ENCODE peak calls at places on chromosomes 2 and 18, in six cellular contexts. S, K, F, X, D and N are unnamed samples.

GRCh38 chr2:151238527-151239487 is 22.9 kb downstream of the RBM43 start:
- DNase-seq in S (no peak), K (no peak), F (peak), X (peak), D (peak), N (no peak)

GRCh38 chr18:42338683-42339082 is 383.6 kb downstream of the PIK3C3 start:
- DNase-seq in S (no peak), K (no peak), F (no peak), X (no peak), D (no peak), N (no peak)

GRCh38 chr18:8260319-8260718 is 348.9 kb upstream of the RAB12 start:
- DNase-seq in S (no peak), K (no peak), F (no peak), X (no peak), D (no peak), N (no peak)

GRCh38 chr2:60819155-60819862 is 62.1 kb upstream of the REL start:
- DNase-seq in S (no peak), K (no peak), F (peak), X (no peak), D (no peak), N (no peak)

GRCh38 chr2:479505-480161 is 191.7 kb upstream of the ALKAL2 start:
- DNase-seq in S (no peak), K (no peak), F (no peak), X (no peak), D (no peak), N (no peak)

GRCh38 chr2:113046465-113046864 is 6.2 kb downstream of the IL36B start:
- DNase-seq in S (no peak), K (no peak), F (no peak), X (no peak), D (no peak), N (no peak)

GRCh38 chr2:172273910-172274571 is 153.3 kb upstream of the ITGA6 start:
- DNase-seq in S (no peak), K (no peak), F (no peak), X (no peak), D (no peak), N (no peak)

GRCh38 chr2:201362396-201362795 is 5.3 kb upstream of the FLACC1 start:
- DNase-seq in S (no peak), K (no peak), F (no peak), X (no peak), D (peak), N (no peak)

GRCh38 chr2:118994778-118995177 is 52.8 kb downstream of the MARCO start:
- DNase-seq in S (no peak), K (no peak), F (no peak), X (no peak), D (no peak), N (no peak)

GRCh38 chr2:171595896-171596295 is 73.6 kb downstream of the CYBRD1 start:
- DNase-seq in S (no peak), K (no peak), F (no peak), X (no peak), D (peak), N (no peak)

GRCh38 chr2:175999283-175999819 is 2.7 kb downstream of the LNPK start:
- DNase-seq in S (no peak), K (no peak), F (no peak), X (no peak), D (no peak), N (no peak)

GRCh38 chr2:65364986-65365733 is 67.2 kb downstream of the SPRED2 start:
- DNase-seq in S (no peak), K (no peak), F (no peak), X (no peak), D (no peak), N (no peak)

GRCh38 chr2:223047260-223047761 is 4.7 kb upstream of the KCNE4 start:
- DNase-seq in S (no peak), K (peak), F (no peak), X (peak), D (peak), N (no peak)

GRCh38 chr2:167844714-167845530 is 402.5 kb downstream of the STK39 start:
- DNase-seq in S (no peak), K (no peak), F (no peak), X (no peak), D (no peak), N (no peak)

GRCh38 chr2:135685361-135685760 is 56.3 kb upstream of the UBXN4 start:
- DNase-seq in S (no peak), K (no peak), F (no peak), X (no peak), D (peak), N (no peak)

GRCh38 chr2:72750466-72750865 is 75.4 kb downstream of the EXOC6B start:
- DNase-seq in S (no peak), K (no peak), F (no peak), X (no peak), D (no peak), N (no peak)

GRCh38 chr2:218396688-218397501 is 2.8 kb upstream of the CTDSP1 start:
- DNase-seq in S (no peak), K (peak), F (peak), X (peak), D (peak), N (no peak)

GRCh38 chr2:96604104-96604503 is 34.0 kb downstream of the KANSL3 start:
- DNase-seq in S (no peak), K (no peak), F (no peak), X (no peak), D (no peak), N (no peak)
- TF ChIP-seq CTCF in S (no peak), K (no peak), F (no peak), X (no peak), D (peak), N (no peak)

GRCh38 chr18:48713302-48713701 is 174.5 kb downstream of the CTIF start:
- DNase-seq in S (no peak), K (no peak), F (no peak), X (peak), D (no peak), N (no peak)

GRCh38 chr18:48714873-48715272 is 176.0 kb downstream of the CTIF start:
- DNase-seq in S (no peak), K (no peak), F (no peak), X (no peak), D (no peak), N (no peak)

GRCh38 chr18:48709371-48709770 is 170.5 kb downstream of the CTIF start:
- DNase-seq in S (no peak), K (no peak), F (no peak), X (no peak), D (no peak), N (no peak)

GRCh38 chr18:48708807-48709206 is 170.0 kb downstream of the CTIF start:
- DNase-seq in S (no peak), K (no peak), F (no peak), X (no peak), D (no peak), N (no peak)

DNA sequence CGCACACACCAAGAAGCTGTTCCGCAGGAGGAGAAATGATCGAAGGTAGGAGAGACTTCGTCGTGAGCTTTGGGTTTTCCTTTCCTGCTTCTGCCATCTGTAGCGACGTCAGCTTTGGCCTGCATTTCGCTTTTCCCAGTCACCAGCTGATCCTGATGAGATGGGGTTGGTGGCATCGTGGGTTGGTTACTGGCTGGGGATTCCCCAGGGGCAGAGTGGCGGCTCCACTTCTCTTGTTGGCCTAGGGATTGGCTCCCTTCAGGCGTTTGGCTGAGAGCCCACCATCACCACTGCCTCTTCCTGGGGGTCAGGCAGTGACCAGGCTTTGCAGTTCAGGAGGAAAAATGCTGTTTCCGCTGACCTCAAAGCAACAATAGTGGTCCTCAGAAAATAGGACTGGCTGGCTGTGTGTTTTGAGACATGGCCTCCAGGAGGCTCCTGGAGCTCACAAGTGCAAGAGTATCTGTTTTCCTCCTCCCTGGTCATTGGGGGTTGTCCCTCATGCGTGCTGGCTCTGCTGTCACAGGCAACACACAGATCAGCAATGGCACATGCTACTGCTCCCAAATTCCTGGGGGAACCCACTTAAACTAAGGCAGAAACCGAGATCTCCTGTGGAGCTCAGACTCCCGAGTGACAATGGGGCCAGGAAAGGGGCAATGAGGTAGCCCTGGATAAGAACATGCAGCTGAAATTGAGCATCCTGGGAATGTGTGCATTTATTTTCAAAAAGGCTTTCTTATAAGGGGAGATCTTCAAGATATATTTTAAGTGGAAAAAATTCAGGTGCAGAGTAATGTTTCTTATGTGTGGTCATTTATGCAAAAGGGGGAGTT is 173.0 kb downstream of the CTIF start:
- DNase-seq in S (no peak), K (no peak), F (no peak), X (peak), D (peak), N (no peak)
- TF ChIP-seq CTCF in S (peak), K (peak), F (peak), X (peak), D (peak), N (peak)

DNA sequence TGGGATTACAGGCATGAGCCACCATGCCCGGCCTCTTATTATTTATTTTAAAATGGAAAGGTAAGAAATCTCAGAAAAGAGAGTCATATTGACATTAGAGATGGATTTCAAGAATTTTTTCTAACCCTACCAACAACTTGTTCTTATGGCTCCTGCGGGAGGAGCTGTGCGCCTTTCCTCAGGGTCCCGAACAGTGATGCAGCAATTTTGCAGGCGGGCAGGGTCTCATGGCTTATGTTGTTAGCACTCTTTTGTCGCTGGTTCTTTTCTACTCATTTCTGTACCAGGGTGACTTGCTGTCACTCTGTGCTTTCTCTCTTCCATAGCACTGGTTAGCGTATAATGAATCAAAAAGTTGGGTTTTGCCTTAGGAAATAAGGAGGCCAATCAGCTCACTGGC is 148.8 kb upstream of the DLGAP1 start:
- DNase-seq in S (no peak), K (no peak), F (no peak), X (no peak), D (no peak), N (no peak)
- TF ChIP-seq CTCF in S (no peak), K (no peak), F (no peak), X (no peak), D (no peak), N (no peak)

GRCh38 chr2:23814963-23815362 is 112.0 kb downstream of the ATAD2B start:
- DNase-seq in S (no peak), K (no peak), F (no peak), X (no peak), D (no peak), N (no peak)

GRCh38 chr2:23809168-23809567 is 117.8 kb downstream of the ATAD2B start:
- DNase-seq in S (no peak), K (no peak), F (no peak), X (no peak), D (no peak), N (no peak)

GRCh38 chr2:23813438-23813837 is 113.5 kb downstream of the ATAD2B start:
- DNase-seq in S (no peak), K (no peak), F (no peak), X (no peak), D (no peak), N (no peak)
- TF ChIP-seq CTCF in S (no peak), K (no peak), F (no peak), X (no peak), D (no peak), N (no peak)

DNA sequence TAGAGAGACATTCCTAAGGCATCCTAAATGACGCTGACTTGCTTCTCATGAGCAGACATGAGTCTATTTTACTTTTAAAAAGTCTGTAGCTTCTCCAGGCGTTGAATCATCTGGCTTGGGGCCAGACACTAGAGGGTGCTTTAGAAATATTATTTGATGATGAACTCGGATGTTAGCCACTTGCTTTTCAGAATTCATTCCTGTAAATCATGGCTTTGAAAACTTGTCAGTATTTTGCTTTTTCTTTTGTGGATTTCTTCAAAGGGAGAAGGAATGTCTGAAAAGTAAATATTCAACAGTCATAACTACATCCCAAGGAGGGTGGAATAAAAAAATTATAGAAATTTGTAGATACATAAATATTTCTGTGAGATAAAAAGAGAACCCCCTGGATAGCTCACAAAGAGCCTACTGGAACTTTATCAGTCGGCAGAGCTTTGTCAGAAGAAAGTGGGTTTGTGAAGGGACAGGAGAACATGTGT is 370.8 kb downstream of the OSR1 start:
- DNase-seq in S (peak), K (peak), F (peak), X (peak), D (peak), N (no peak)
- TF ChIP-seq CTCF in S (no peak), K (no peak), F (peak), X (peak), D (peak), N (no peak)